ENCODE peak calls at places on chromosomes 16 and 17, in six cellular contexts. One of them, this sample, is unnamed.

GRCh38 chr17:36014946-36015345 is 2.8 kb downstream of the CCL23 start:
- DNase-seq in cardiac fibroblast: no peak
- DNase-seq in CD8-positive, alpha-beta T cell: no peak
- DNase-seq in breast epithelium: no peak
- DNase-seq in IMR-90: no peak
- DNase-seq in effector memory CD4-positive, alpha-beta T cell: no peak
- DNase-seq in this sample: no peak

GRCh38 chr16:15581127-15581815 is 61.7 kb downstream of the MARF1 start:
- DNase-seq in CD8-positive, alpha-beta T cell: no peak
- DNase-seq in effector memory CD4-positive, alpha-beta T cell: no peak
- DNase-seq in cardiac fibroblast: no peak
- DNase-seq in IMR-90: no peak
- DNase-seq in breast epithelium: no peak
- DNase-seq in this sample: no peak

GRCh38 chr17:74361613-74362391 is at the start of gene BTBD17:
- DNase-seq in effector memory CD4-positive, alpha-beta T cell: peak
- DNase-seq in cardiac fibroblast: peak
- DNase-seq in IMR-90: no peak
- DNase-seq in CD8-positive, alpha-beta T cell: peak
- DNase-seq in breast epithelium: no peak
- DNase-seq in this sample: no peak

GRCh38 chr16:84426804-84427203 is 58.5 kb downstream of the ATP2C2 start:
- DNase-seq in breast epithelium: no peak
- DNase-seq in CD8-positive, alpha-beta T cell: no peak
- DNase-seq in cardiac fibroblast: no peak
- DNase-seq in IMR-90: no peak
- DNase-seq in effector memory CD4-positive, alpha-beta T cell: no peak
- DNase-seq in this sample: no peak

GRCh38 chr16:25219070-25219737 is 2.5 kb downstream of the AQP8 start:
- DNase-seq in CD8-positive, alpha-beta T cell: no peak
- DNase-seq in breast epithelium: no peak
- DNase-seq in IMR-90: no peak
- DNase-seq in cardiac fibroblast: no peak
- DNase-seq in effector memory CD4-positive, alpha-beta T cell: no peak
- DNase-seq in this sample: no peak

GRCh38 chr17:8799001-8799850 is at the start of gene MFSD6L:
- DNase-seq in breast epithelium: no peak
- DNase-seq in CD8-positive, alpha-beta T cell: no peak
- DNase-seq in IMR-90: no peak
- DNase-seq in cardiac fibroblast: peak
- DNase-seq in effector memory CD4-positive, alpha-beta T cell: no peak
- DNase-seq in this sample: no peak

GRCh38 chr17:40819528-40820125 is 2.8 kb downstream of the KRT10 start:
- DNase-seq in IMR-90: peak
- DNase-seq in cardiac fibroblast: peak
- DNase-seq in CD8-positive, alpha-beta T cell: no peak
- DNase-seq in breast epithelium: no peak
- DNase-seq in effector memory CD4-positive, alpha-beta T cell: no peak
- DNase-seq in this sample: no peak

GRCh38 chr17:17351356-17351891 is 48.3 kb downstream of the NT5M start:
- DNase-seq in IMR-90: no peak
- DNase-seq in breast epithelium: no peak
- DNase-seq in effector memory CD4-positive, alpha-beta T cell: no peak
- DNase-seq in cardiac fibroblast: no peak
- DNase-seq in CD8-positive, alpha-beta T cell: no peak
- DNase-seq in this sample: no peak

GRCh38 chr17:7704601-7705268 is at the start of gene EFNB3:
- DNase-seq in effector memory CD4-positive, alpha-beta T cell: no peak
- DNase-seq in breast epithelium: no peak
- DNase-seq in cardiac fibroblast: peak
- DNase-seq in CD8-positive, alpha-beta T cell: no peak
- DNase-seq in IMR-90: no peak
- DNase-seq in this sample: no peak

GRCh38 chr16:85838381-85838780 is 38.9 kb downstream of the COX4I1 start:
- DNase-seq in cardiac fibroblast: no peak
- DNase-seq in breast epithelium: no peak
- DNase-seq in IMR-90: no peak
- DNase-seq in CD8-positive, alpha-beta T cell: no peak
- DNase-seq in effector memory CD4-positive, alpha-beta T cell: no peak
- DNase-seq in this sample: no peak

GRCh38 chr17:70447588-70447987 is 278.3 kb downstream of the KCNJ2 start:
- DNase-seq in cardiac fibroblast: no peak
- DNase-seq in effector memory CD4-positive, alpha-beta T cell: no peak
- DNase-seq in IMR-90: no peak
- DNase-seq in breast epithelium: no peak
- DNase-seq in CD8-positive, alpha-beta T cell: no peak
- DNase-seq in this sample: no peak

GRCh38 chr17:76237859-76238313 is 2.4 kb downstream of the RNF157 start:
- DNase-seq in cardiac fibroblast: no peak
- DNase-seq in IMR-90: no peak
- DNase-seq in breast epithelium: no peak
- DNase-seq in effector memory CD4-positive, alpha-beta T cell: no peak
- DNase-seq in CD8-positive, alpha-beta T cell: peak
- DNase-seq in this sample: no peak

GRCh38 chr17:66661411-66661843 is 173.5 kb upstream of the CACNG5 start:
- DNase-seq in cardiac fibroblast: no peak
- DNase-seq in IMR-90: peak
- DNase-seq in breast epithelium: no peak
- DNase-seq in effector memory CD4-positive, alpha-beta T cell: no peak
- DNase-seq in CD8-positive, alpha-beta T cell: no peak
- DNase-seq in this sample: no peak

GRCh38 chr16:67248401-67249177 is at the start of gene SLC9A5:
- DNase-seq in CD8-positive, alpha-beta T cell: no peak
- DNase-seq in effector memory CD4-positive, alpha-beta T cell: no peak
- DNase-seq in breast epithelium: no peak
- DNase-seq in IMR-90: no peak
- DNase-seq in cardiac fibroblast: no peak
- DNase-seq in this sample: no peak

GRCh38 chr16:59773330-59773729 is 1039.2 kb upstream of the GOT2 start:
- DNase-seq in effector memory CD4-positive, alpha-beta T cell: no peak
- DNase-seq in cardiac fibroblast: no peak
- DNase-seq in IMR-90: no peak
- DNase-seq in breast epithelium: no peak
- DNase-seq in CD8-positive, alpha-beta T cell: no peak
- DNase-seq in this sample: no peak

GRCh38 chr17:20156196-20157077 is 147.3 kb downstream of the SPECC1 start:
- DNase-seq in effector memory CD4-positive, alpha-beta T cell: peak
- DNase-seq in breast epithelium: no peak
- DNase-seq in cardiac fibroblast: peak
- DNase-seq in IMR-90: peak
- DNase-seq in CD8-positive, alpha-beta T cell: no peak
- DNase-seq in this sample: no peak

GRCh38 chr16:27303256-27304100 is 10.3 kb upstream of the IL4R start:
- DNase-seq in breast epithelium: no peak
- DNase-seq in IMR-90: no peak
- DNase-seq in effector memory CD4-positive, alpha-beta T cell: no peak
- DNase-seq in cardiac fibroblast: no peak
- DNase-seq in CD8-positive, alpha-beta T cell: no peak
- DNase-seq in this sample: no peak

GRCh38 chr17:7217113-7217987 is 2.3 kb downstream of the DLG4 start:
- DNase-seq in breast epithelium: no peak
- DNase-seq in cardiac fibroblast: peak
- DNase-seq in CD8-positive, alpha-beta T cell: no peak
- DNase-seq in effector memory CD4-positive, alpha-beta T cell: no peak
- DNase-seq in IMR-90: peak
- DNase-seq in this sample: no peak

GRCh38 chr17:29566473-29567361 is at the start of gene ABHD15:
- DNase-seq in IMR-90: peak
- DNase-seq in effector memory CD4-positive, alpha-beta T cell: peak
- DNase-seq in cardiac fibroblast: peak
- DNase-seq in breast epithelium: peak
- DNase-seq in CD8-positive, alpha-beta T cell: peak
- DNase-seq in this sample: no peak

GRCh38 chr17:67615011-67615561 is 102.7 kb upstream of the NOL11 start:
- DNase-seq in IMR-90: no peak
- DNase-seq in effector memory CD4-positive, alpha-beta T cell: no peak
- DNase-seq in CD8-positive, alpha-beta T cell: no peak
- DNase-seq in breast epithelium: no peak
- DNase-seq in cardiac fibroblast: peak
- DNase-seq in this sample: no peak

GRCh38 chr16:68319185-68319908 is 8.5 kb downstream of the PRMT7 start:
- DNase-seq in breast epithelium: no peak
- DNase-seq in effector memory CD4-positive, alpha-beta T cell: no peak
- DNase-seq in CD8-positive, alpha-beta T cell: no peak
- DNase-seq in cardiac fibroblast: no peak
- DNase-seq in IMR-90: peak
- DNase-seq in this sample: no peak

GRCh38 chr17:19494961-19495806 is 38.5 kb upstream of the SLC47A1 start:
- DNase-seq in cardiac fibroblast: no peak
- DNase-seq in breast epithelium: peak
- DNase-seq in IMR-90: no peak
- DNase-seq in effector memory CD4-positive, alpha-beta T cell: no peak
- DNase-seq in CD8-positive, alpha-beta T cell: no peak
- DNase-seq in this sample: no peak

GRCh38 chr17:15086776-15087175 is 178.3 kb downstream of the PMP22 start:
- DNase-seq in CD8-positive, alpha-beta T cell: no peak
- DNase-seq in effector memory CD4-positive, alpha-beta T cell: no peak
- DNase-seq in breast epithelium: no peak
- DNase-seq in cardiac fibroblast: no peak
- DNase-seq in IMR-90: no peak
- DNase-seq in this sample: no peak

GRCh38 chr17:43211123-43211479 is 574 bp upstream of the TMEM106A start:
- DNase-seq in breast epithelium: no peak
- DNase-seq in IMR-90: no peak
- DNase-seq in effector memory CD4-positive, alpha-beta T cell: no peak
- DNase-seq in CD8-positive, alpha-beta T cell: no peak
- DNase-seq in cardiac fibroblast: no peak
- DNase-seq in this sample: no peak

GRCh38 chr17:44927696-44928095 is 12.4 kb upstream of the GFAP start:
- DNase-seq in breast epithelium: peak
- DNase-seq in cardiac fibroblast: no peak
- DNase-seq in CD8-positive, alpha-beta T cell: no peak
- DNase-seq in effector memory CD4-positive, alpha-beta T cell: no peak
- DNase-seq in IMR-90: no peak
- DNase-seq in this sample: no peak

GRCh38 chr16:77197747-77198146 is 1.5 kb upstream of the SYCE1L start:
- DNase-seq in cardiac fibroblast: no peak
- DNase-seq in CD8-positive, alpha-beta T cell: no peak
- DNase-seq in IMR-90: no peak
- DNase-seq in effector memory CD4-positive, alpha-beta T cell: no peak
- DNase-seq in breast epithelium: no peak
- DNase-seq in this sample: no peak

GRCh38 chr17:56297142-56297541 is 143.9 kb downstream of the ANKFN1 start:
- DNase-seq in IMR-90: peak
- DNase-seq in effector memory CD4-positive, alpha-beta T cell: no peak
- DNase-seq in CD8-positive, alpha-beta T cell: no peak
- DNase-seq in cardiac fibroblast: no peak
- DNase-seq in breast epithelium: no peak
- DNase-seq in this sample: no peak

GRCh38 chr17:4950075-4950756 is 703 bp upstream of the ENO3 start:
- DNase-seq in cardiac fibroblast: no peak
- DNase-seq in breast epithelium: no peak
- DNase-seq in IMR-90: no peak
- DNase-seq in effector memory CD4-positive, alpha-beta T cell: no peak
- DNase-seq in CD8-positive, alpha-beta T cell: peak
- DNase-seq in this sample: no peak
- H3K4me3 ChIP-seq in cardiac fibroblast: peak
- H3K4me3 ChIP-seq in breast epithelium: peak
- H3K4me3 ChIP-seq in IMR-90: peak
- H3K4me3 ChIP-seq in effector memory CD4-positive, alpha-beta T cell: peak
- H3K4me3 ChIP-seq in CD8-positive, alpha-beta T cell: peak
- H3K4me3 ChIP-seq in this sample: peak

GRCh38 chr17:65103896-65104295 is 33.3 kb upstream of the RGS9 start:
- DNase-seq in breast epithelium: no peak
- DNase-seq in effector memory CD4-positive, alpha-beta T cell: no peak
- DNase-seq in CD8-positive, alpha-beta T cell: no peak
- DNase-seq in cardiac fibroblast: peak
- DNase-seq in IMR-90: peak
- DNase-seq in this sample: no peak
- H3K4me3 ChIP-seq in breast epithelium: no peak
- H3K4me3 ChIP-seq in effector memory CD4-positive, alpha-beta T cell: no peak
- H3K4me3 ChIP-seq in CD8-positive, alpha-beta T cell: no peak
- H3K4me3 ChIP-seq in cardiac fibroblast: no peak
- H3K4me3 ChIP-seq in IMR-90: no peak
- H3K4me3 ChIP-seq in this sample: no peak

GRCh38 chr16:70693231-70693671 is 7.4 kb upstream of the MTSS2 start:
- DNase-seq in breast epithelium: no peak
- DNase-seq in IMR-90: no peak
- DNase-seq in cardiac fibroblast: peak
- DNase-seq in CD8-positive, alpha-beta T cell: no peak
- DNase-seq in effector memory CD4-positive, alpha-beta T cell: no peak
- DNase-seq in this sample: no peak
- H3K4me3 ChIP-seq in breast epithelium: no peak
- H3K4me3 ChIP-seq in IMR-90: no peak
- H3K4me3 ChIP-seq in cardiac fibroblast: no peak
- H3K4me3 ChIP-seq in CD8-positive, alpha-beta T cell: no peak
- H3K4me3 ChIP-seq in effector memory CD4-positive, alpha-beta T cell: no peak
- H3K4me3 ChIP-seq in this sample: no peak

DNA sequence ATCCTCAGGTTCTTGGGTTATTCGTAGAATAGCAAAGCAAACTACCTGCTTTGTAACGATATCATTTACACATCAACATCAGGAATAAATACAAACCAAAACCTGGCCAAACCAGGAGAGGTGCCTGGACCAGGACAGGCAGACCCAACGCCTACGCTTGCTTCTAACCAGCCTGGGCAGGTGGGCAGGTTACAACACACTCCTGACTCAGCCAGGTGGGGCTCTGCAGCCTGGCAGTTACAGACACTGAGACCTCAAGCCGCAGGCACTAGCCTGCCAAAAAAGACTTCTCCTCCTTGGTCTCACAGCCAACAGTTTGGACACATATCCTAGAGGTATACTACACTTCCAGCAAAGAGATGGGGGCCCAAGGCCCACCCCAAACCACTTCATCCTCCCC is 14.0 kb downstream of the ANKRD11 start:
- DNase-seq in CD8-positive, alpha-beta T cell: no peak
- DNase-seq in effector memory CD4-positive, alpha-beta T cell: no peak
- DNase-seq in breast epithelium: no peak
- DNase-seq in IMR-90: no peak
- DNase-seq in cardiac fibroblast: no peak
- DNase-seq in this sample: no peak
- H3K4me3 ChIP-seq in CD8-positive, alpha-beta T cell: no peak
- H3K4me3 ChIP-seq in effector memory CD4-positive, alpha-beta T cell: no peak
- H3K4me3 ChIP-seq in breast epithelium: no peak
- H3K4me3 ChIP-seq in IMR-90: no peak
- H3K4me3 ChIP-seq in cardiac fibroblast: no peak
- H3K4me3 ChIP-seq in this sample: no peak

GRCh38 chr16:87780385-87780989 is 14.7 kb upstream of the KLHDC4 start:
- DNase-seq in breast epithelium: no peak
- DNase-seq in IMR-90: peak
- DNase-seq in cardiac fibroblast: peak
- DNase-seq in CD8-positive, alpha-beta T cell: peak
- DNase-seq in effector memory CD4-positive, alpha-beta T cell: peak
- DNase-seq in this sample: no peak
- H3K4me3 ChIP-seq in breast epithelium: no peak
- H3K4me3 ChIP-seq in IMR-90: no peak
- H3K4me3 ChIP-seq in cardiac fibroblast: no peak
- H3K4me3 ChIP-seq in CD8-positive, alpha-beta T cell: no peak
- H3K4me3 ChIP-seq in effector memory CD4-positive, alpha-beta T cell: no peak
- H3K4me3 ChIP-seq in this sample: no peak